ENCODE peak calls at places on chromosomes 1 and 21, in ten cellular contexts. S is T-helper 2 cell; Q is body of pancreas; A is stimulated activated naive CD4-positive, alpha-beta T cell; R is stimulated activated CD8-positive, alpha-beta memory T cell treated with anti-CD3 and anti-CD28 coated beads, Interleukin-15, amount 100 ng/mL, for 24 hours; D is DND-41; G is lung microvascular endothelial cell; F is DMS79 treated with DMSO at 0.1 percent for 48 hours; N is PC-3; U is Daoy. M is an unnamed sample.

GRCh38 chr1:118979754-118980270 is 8.3 kb downstream of the TBX15 start:
- DNase-seq in D (no peak), R (no peak), F (no peak), S (no peak), N (no peak), G (no peak), A (no peak), Q (no peak), U (peak), M (no peak)

GRCh38 chr1:183416850-183417690 is 1.1 kb downstream of the NMNAT2 start:
- DNase-seq in G (peak), S (no peak), Q (peak), U (peak), F (peak), D (peak), A (no peak), N (no peak), R (no peak), M (peak)

GRCh38 chr1:159826436-159827101 is at the start of gene SLAMF8:
- DNase-seq in R (no peak), G (no peak), D (peak), S (no peak), Q (peak), F (no peak), A (no peak), U (peak), N (no peak), M (peak)

GRCh38 chr1:71804140-71804539 is 478.2 kb downstream of the NEGR1 start:
- DNase-seq in S (no peak), G (no peak), Q (peak), N (no peak), D (no peak), F (no peak), R (no peak), U (no peak), A (no peak), M (no peak)

GRCh38 chr1:216325336-216325735 is 97.9 kb downstream of the USH2A start:
- DNase-seq in Q (no peak), D (no peak), S (no peak), R (no peak), F (no peak), G (no peak), U (no peak), N (no peak), A (no peak), M (no peak)

GRCh38 chr1:11648039-11648438 is 6.2 kb downstream of the FBXO2 start:
- DNase-seq in F (no peak), D (no peak), R (no peak), A (no peak), U (no peak), S (no peak), G (no peak), Q (no peak), N (no peak), M (no peak)

GRCh38 chr1:154871374-154871773 is 1.3 kb upstream of the KCNN3 start:
- DNase-seq in S (no peak), D (no peak), Q (no peak), U (peak), G (no peak), N (no peak), F (peak), A (no peak), R (no peak), M (no peak)

GRCh38 chr1:247111636-247112478 is 7.7 kb upstream of the ZNF669 start:
- DNase-seq in Q (peak), D (no peak), A (no peak), N (peak), R (no peak), G (peak), F (peak), U (peak), S (no peak), M (no peak)

GRCh38 chr21:17159697-17160096 is 353.1 kb upstream of the CXADR start:
- DNase-seq in R (no peak), U (no peak), Q (no peak), D (no peak), G (no peak), S (no peak), N (no peak), F (no peak), A (no peak), M (no peak)

GRCh38 chr1:40662864-40663263 is 2.6 kb downstream of the RIMS3 start:
- DNase-seq in R (no peak), N (peak), U (peak), Q (no peak), S (no peak), D (peak), G (no peak), F (peak), A (no peak), M (no peak)

GRCh38 chr1:46180082-46180616 is 3.9 kb upstream of the P3R3URF start:
- DNase-seq in G (no peak), D (no peak), F (peak), U (peak), S (no peak), N (peak), Q (peak), A (no peak), R (no peak), M (no peak)

GRCh38 chr21:36980280-36981048 is 14.0 kb upstream of the HLCS start:
- DNase-seq in Q (peak), F (peak), G (no peak), N (peak), U (peak), S (no peak), A (no peak), R (no peak), D (no peak), M (no peak)

M was measured in naive thymus-derived CD8-positive, alpha-beta T cell.